ENCODE peak calls at places on chromosome 18, in eight cellular contexts. One of them, this sample, is unnamed.

GRCh38 chr18:38025433-38026038 is 459.9 kb upstream of the CELF4 start:
- DNase-seq in heart right ventricle: no peak
- DNase-seq in bronchial epithelial cell: peak; percentile 15
- DNase-seq in fibroblast of the aortic adventitia: no peak
- DNase-seq in CD4-positive, alpha-beta T cell: no peak
- DNase-seq in mammary epithelial cell: no peak
- DNase-seq in H9: no peak
- DNase-seq in IMR-90: no peak
- DNase-seq in this sample: no peak

GRCh38 chr18:11149441-11150270 is at the start of gene PIEZO2:
- DNase-seq in heart right ventricle: peak; percentile 36
- DNase-seq in bronchial epithelial cell: no peak
- DNase-seq in fibroblast of the aortic adventitia: peak; percentile 11
- DNase-seq in CD4-positive, alpha-beta T cell: no peak
- DNase-seq in mammary epithelial cell: no peak
- DNase-seq in H9: peak; percentile 88
- DNase-seq in IMR-90: peak; percentile 65
- DNase-seq in this sample: peak; percentile 28

GRCh38 chr18:68714356-68714706 is 577 bp downstream of the TMX3 start:
- DNase-seq in heart right ventricle: no peak
- DNase-seq in bronchial epithelial cell: no peak
- DNase-seq in fibroblast of the aortic adventitia: no peak
- DNase-seq in CD4-positive, alpha-beta T cell: no peak
- DNase-seq in mammary epithelial cell: no peak
- DNase-seq in H9: no peak
- DNase-seq in IMR-90: no peak
- DNase-seq in this sample: peak; percentile 18

GRCh38 chr18:23220355-23220754 is 85.1 kb downstream of the CABLES1 start:
- DNase-seq in heart right ventricle: no peak
- DNase-seq in bronchial epithelial cell: no peak
- DNase-seq in fibroblast of the aortic adventitia: no peak
- DNase-seq in CD4-positive, alpha-beta T cell: no peak
- DNase-seq in mammary epithelial cell: no peak
- DNase-seq in H9: no peak
- DNase-seq in IMR-90: no peak
- DNase-seq in this sample: no peak

GRCh38 chr18:48543228-48543627 is 4.4 kb downstream of the CTIF start:
- DNase-seq in heart right ventricle: no peak
- DNase-seq in bronchial epithelial cell: no peak
- DNase-seq in fibroblast of the aortic adventitia: no peak
- DNase-seq in CD4-positive, alpha-beta T cell: no peak
- DNase-seq in mammary epithelial cell: peak; percentile 21
- DNase-seq in H9: peak; percentile 81
- DNase-seq in IMR-90: no peak
- DNase-seq in this sample: no peak

GRCh38 chr18:67520276-67521035 is 3.9 kb upstream of the DSEL start:
- DNase-seq in heart right ventricle: no peak
- DNase-seq in bronchial epithelial cell: no peak
- DNase-seq in fibroblast of the aortic adventitia: peak; percentile 86
- DNase-seq in CD4-positive, alpha-beta T cell: no peak
- DNase-seq in mammary epithelial cell: no peak
- DNase-seq in H9: no peak
- DNase-seq in IMR-90: peak; percentile 76
- DNase-seq in this sample: peak; percentile 85

GRCh38 chr18:32049393-32050161 is 31.0 kb downstream of the RNF125 start:
- DNase-seq in heart right ventricle: peak; percentile 42
- DNase-seq in bronchial epithelial cell: peak; percentile 17
- DNase-seq in fibroblast of the aortic adventitia: peak; percentile 4
- DNase-seq in CD4-positive, alpha-beta T cell: peak; percentile 19
- DNase-seq in mammary epithelial cell: peak; percentile 66
- DNase-seq in H9: no peak
- DNase-seq in IMR-90: no peak
- DNase-seq in this sample: no peak

GRCh38 chr18:74082476-74083070 is 65.1 kb downstream of the FBXO15 start:
- DNase-seq in heart right ventricle: peak; percentile 36
- DNase-seq in bronchial epithelial cell: peak; percentile 43
- DNase-seq in fibroblast of the aortic adventitia: peak; percentile 34
- DNase-seq in CD4-positive, alpha-beta T cell: peak; percentile 53
- DNase-seq in mammary epithelial cell: peak; percentile 49
- DNase-seq in H9: peak; percentile 91
- DNase-seq in IMR-90: peak; percentile 63
- DNase-seq in this sample: peak; percentile 10

GRCh38 chr18:53946561-53946960 is 277.9 kb downstream of the MBD2 start:
- DNase-seq in heart right ventricle: no peak
- DNase-seq in bronchial epithelial cell: peak; percentile 40
- DNase-seq in fibroblast of the aortic adventitia: no peak
- DNase-seq in CD4-positive, alpha-beta T cell: no peak
- DNase-seq in mammary epithelial cell: peak; percentile 33
- DNase-seq in H9: no peak
- DNase-seq in IMR-90: no peak
- DNase-seq in this sample: no peak

GRCh38 chr18:74652392-74652988 is 54.8 kb downstream of the ZNF407 start:
- DNase-seq in heart right ventricle: no peak
- DNase-seq in bronchial epithelial cell: peak; percentile 52
- DNase-seq in fibroblast of the aortic adventitia: peak; percentile 75
- DNase-seq in CD4-positive, alpha-beta T cell: no peak
- DNase-seq in mammary epithelial cell: peak; percentile 19
- DNase-seq in H9: no peak
- DNase-seq in IMR-90: peak; percentile 66
- DNase-seq in this sample: peak; percentile 73

GRCh38 chr18:37565138-37565984 is at the start of gene CELF4:
- DNase-seq in heart right ventricle: no peak
- DNase-seq in bronchial epithelial cell: peak; percentile 19
- DNase-seq in fibroblast of the aortic adventitia: no peak
- DNase-seq in CD4-positive, alpha-beta T cell: no peak
- DNase-seq in mammary epithelial cell: peak; percentile 15
- DNase-seq in H9: no peak
- DNase-seq in IMR-90: no peak
- DNase-seq in this sample: peak; percentile 12

GRCh38 chr18:48819276-48819675 is 131.5 kb downstream of the SMAD7 start:
- DNase-seq in heart right ventricle: peak; percentile 53
- DNase-seq in bronchial epithelial cell: no peak
- DNase-seq in fibroblast of the aortic adventitia: no peak
- DNase-seq in CD4-positive, alpha-beta T cell: no peak
- DNase-seq in mammary epithelial cell: no peak
- DNase-seq in H9: peak; percentile 24
- DNase-seq in IMR-90: no peak
- DNase-seq in this sample: no peak

GRCh38 chr18:36633961-36634412 is 194.8 kb downstream of the TPGS2 start:
- DNase-seq in heart right ventricle: no peak
- DNase-seq in bronchial epithelial cell: peak; percentile 8
- DNase-seq in fibroblast of the aortic adventitia: no peak
- DNase-seq in CD4-positive, alpha-beta T cell: no peak
- DNase-seq in mammary epithelial cell: peak; percentile 67
- DNase-seq in H9: no peak
- DNase-seq in IMR-90: no peak
- DNase-seq in this sample: no peak

GRCh38 chr18:25896178-25896780 is 194.1 kb downstream of the SS18 start:
- DNase-seq in heart right ventricle: no peak
- DNase-seq in bronchial epithelial cell: peak; percentile 18
- DNase-seq in fibroblast of the aortic adventitia: peak; percentile 61
- DNase-seq in CD4-positive, alpha-beta T cell: peak; percentile 8
- DNase-seq in mammary epithelial cell: peak; percentile 33
- DNase-seq in H9: no peak
- DNase-seq in IMR-90: peak; percentile 58
- DNase-seq in this sample: peak; percentile 66

DNA sequence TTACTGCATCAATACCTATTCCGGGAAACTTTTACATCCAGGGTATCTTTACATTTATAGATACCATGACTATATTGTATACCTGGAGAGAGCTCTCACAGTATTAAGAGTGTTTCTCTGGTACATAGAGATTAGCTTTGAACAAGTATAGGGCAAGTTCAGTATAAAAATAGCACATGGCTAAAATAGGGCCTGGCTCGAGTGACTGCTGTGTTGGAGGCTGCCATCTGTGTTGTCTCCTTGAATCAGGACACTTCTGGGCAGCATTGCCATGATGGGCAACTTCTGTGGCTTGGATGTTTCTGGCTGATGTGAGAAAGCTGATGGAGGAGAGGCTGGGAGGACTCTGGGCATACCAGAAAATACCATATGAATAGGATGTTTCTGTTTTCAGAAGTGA is 18.7 kb downstream of the ARHGAP28 start:
- DNase-seq in heart right ventricle: peak; percentile 11
- DNase-seq in bronchial epithelial cell: no peak
- DNase-seq in fibroblast of the aortic adventitia: no peak
- DNase-seq in CD4-positive, alpha-beta T cell: no peak
- DNase-seq in mammary epithelial cell: no peak
- DNase-seq in H9: no peak
- DNase-seq in IMR-90: no peak
- DNase-seq in this sample: no peak
- TF ChIP-seq CTCF in heart right ventricle: no peak
- TF ChIP-seq CTCF in bronchial epithelial cell: no peak
- TF ChIP-seq CTCF in fibroblast of the aortic adventitia: no peak
- TF ChIP-seq CTCF in CD4-positive, alpha-beta T cell: no peak
- TF ChIP-seq CTCF in mammary epithelial cell: no peak
- TF ChIP-seq CTCF in H9: no peak
- TF ChIP-seq CTCF in IMR-90: no peak
- TF ChIP-seq CTCF in this sample: no peak

DNA sequence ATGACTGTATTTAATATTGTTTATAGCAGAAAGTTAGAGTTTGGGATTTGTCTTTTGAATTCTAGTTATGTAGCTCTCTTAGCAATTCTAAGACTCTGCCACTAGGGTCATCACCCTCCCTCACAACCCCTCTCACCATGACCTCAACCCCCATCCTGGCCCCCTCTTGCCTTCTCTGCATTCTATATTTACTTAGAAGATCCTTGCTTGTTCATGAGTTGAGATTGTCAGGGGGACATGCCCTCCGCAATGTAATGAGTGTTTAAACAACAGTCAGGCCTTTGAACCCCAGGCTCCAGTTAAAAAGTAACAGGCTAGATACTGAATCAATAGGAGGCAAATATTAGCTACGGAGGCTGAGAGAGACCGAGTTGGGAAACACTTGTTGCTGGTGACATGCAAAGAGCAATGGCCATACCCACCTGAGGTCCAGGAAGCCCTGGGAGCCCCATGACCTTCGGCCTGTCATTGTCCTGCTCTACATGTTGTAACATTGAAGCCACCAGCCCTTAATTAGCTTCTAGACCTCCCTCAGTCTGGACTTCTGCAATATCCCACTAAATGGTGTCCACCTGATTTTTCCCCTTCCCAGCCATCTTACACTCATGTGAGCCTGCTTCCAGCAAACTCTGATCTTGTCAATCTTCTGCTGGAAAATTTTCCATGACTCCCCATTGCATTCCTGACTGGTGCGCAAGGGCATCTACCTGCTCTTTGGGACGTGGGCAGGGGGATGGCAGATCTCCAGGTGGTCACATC is 221.1 kb downstream of the ALPK2 start:
- DNase-seq in heart right ventricle: no peak
- DNase-seq in bronchial epithelial cell: no peak
- DNase-seq in fibroblast of the aortic adventitia: no peak
- DNase-seq in CD4-positive, alpha-beta T cell: no peak
- DNase-seq in mammary epithelial cell: no peak
- DNase-seq in H9: no peak
- DNase-seq in IMR-90: no peak
- DNase-seq in this sample: no peak
- TF ChIP-seq CTCF in heart right ventricle: no peak
- TF ChIP-seq CTCF in bronchial epithelial cell: no peak
- TF ChIP-seq CTCF in fibroblast of the aortic adventitia: no peak
- TF ChIP-seq CTCF in CD4-positive, alpha-beta T cell: no peak
- TF ChIP-seq CTCF in mammary epithelial cell: no peak
- TF ChIP-seq CTCF in H9: peak; percentile 49
- TF ChIP-seq CTCF in IMR-90: no peak
- TF ChIP-seq CTCF in this sample: no peak

GRCh38 chr18:47149457-47150028 is 757 bp downstream of the HDHD2 start:
- DNase-seq in heart right ventricle: no peak
- DNase-seq in bronchial epithelial cell: no peak
- DNase-seq in fibroblast of the aortic adventitia: no peak
- DNase-seq in CD4-positive, alpha-beta T cell: no peak
- DNase-seq in mammary epithelial cell: peak; percentile 19
- DNase-seq in H9: no peak
- DNase-seq in IMR-90: peak; percentile 2
- DNase-seq in this sample: no peak

GRCh38 chr18:47151457-47151856 is 1.2 kb upstream of the HDHD2 start:
- DNase-seq in heart right ventricle: no peak
- DNase-seq in bronchial epithelial cell: no peak
- DNase-seq in fibroblast of the aortic adventitia: peak; percentile 3
- DNase-seq in CD4-positive, alpha-beta T cell: no peak
- DNase-seq in mammary epithelial cell: no peak
- DNase-seq in H9: no peak
- DNase-seq in IMR-90: no peak
- DNase-seq in this sample: no peak

GRCh38 chr18:47150824-47151366 is 595 bp upstream of the HDHD2 start:
- DNase-seq in heart right ventricle: no peak
- DNase-seq in bronchial epithelial cell: peak; percentile 17
- DNase-seq in fibroblast of the aortic adventitia: no peak
- DNase-seq in CD4-positive, alpha-beta T cell: no peak
- DNase-seq in mammary epithelial cell: no peak
- DNase-seq in H9: no peak
- DNase-seq in IMR-90: no peak
- DNase-seq in this sample: no peak

GRCh38 chr18:47150029-47150823 is at the start of gene HDHD2:
- DNase-seq in heart right ventricle: peak; percentile 91
- DNase-seq in bronchial epithelial cell: peak; percentile 54
- DNase-seq in fibroblast of the aortic adventitia: peak; percentile 72
- DNase-seq in CD4-positive, alpha-beta T cell: peak; percentile 49
- DNase-seq in mammary epithelial cell: peak; percentile 80
- DNase-seq in H9: peak; percentile 86
- DNase-seq in IMR-90: peak; percentile 69
- DNase-seq in this sample: peak; percentile 79
- TF ChIP-seq CTCF in heart right ventricle: no peak
- TF ChIP-seq CTCF in bronchial epithelial cell: no peak
- TF ChIP-seq CTCF in fibroblast of the aortic adventitia: no peak
- TF ChIP-seq CTCF in CD4-positive, alpha-beta T cell: no peak
- TF ChIP-seq CTCF in mammary epithelial cell: no peak
- TF ChIP-seq CTCF in H9: no peak
- TF ChIP-seq CTCF in IMR-90: no peak
- TF ChIP-seq CTCF in this sample: peak; percentile 0

GRCh38 chr18:13684546-13684945 is 41.8 kb downstream of the FAM210A start:
- DNase-seq in heart right ventricle: no peak
- DNase-seq in bronchial epithelial cell: no peak
- DNase-seq in fibroblast of the aortic adventitia: no peak
- DNase-seq in CD4-positive, alpha-beta T cell: no peak
- DNase-seq in mammary epithelial cell: no peak
- DNase-seq in H9: no peak
- DNase-seq in IMR-90: no peak
- DNase-seq in this sample: no peak

GRCh38 chr18:13676499-13676898 is 49.9 kb downstream of the FAM210A start:
- DNase-seq in heart right ventricle: no peak
- DNase-seq in bronchial epithelial cell: no peak
- DNase-seq in fibroblast of the aortic adventitia: no peak
- DNase-seq in CD4-positive, alpha-beta T cell: no peak
- DNase-seq in mammary epithelial cell: no peak
- DNase-seq in H9: no peak
- DNase-seq in IMR-90: no peak
- DNase-seq in this sample: no peak

GRCh38 chr18:13681701-13682100 is 44.7 kb downstream of the FAM210A start:
- DNase-seq in heart right ventricle: no peak
- DNase-seq in bronchial epithelial cell: no peak
- DNase-seq in fibroblast of the aortic adventitia: no peak
- DNase-seq in CD4-positive, alpha-beta T cell: no peak
- DNase-seq in mammary epithelial cell: no peak
- DNase-seq in H9: no peak
- DNase-seq in IMR-90: no peak
- DNase-seq in this sample: no peak

DNA sequence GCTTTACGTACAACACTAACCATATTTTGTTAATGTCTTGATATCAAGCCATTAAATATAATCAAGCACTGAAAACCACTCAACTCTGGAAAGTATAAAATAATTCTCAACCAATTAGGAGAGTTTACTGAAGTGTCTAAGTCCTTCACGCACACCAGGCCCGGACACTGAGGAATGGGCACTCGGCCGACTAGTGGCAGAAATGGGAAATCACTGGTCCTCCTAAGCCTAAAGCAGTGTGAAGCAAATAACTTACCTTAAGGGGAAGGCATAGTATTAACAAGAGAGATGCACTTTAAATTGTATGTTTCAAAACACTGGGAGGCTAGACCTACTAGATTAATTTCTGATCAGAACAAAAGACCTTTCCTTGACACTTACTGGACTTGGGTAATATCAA is 45.7 kb downstream of the FAM210A start:
- DNase-seq in heart right ventricle: no peak
- DNase-seq in bronchial epithelial cell: peak; percentile 5
- DNase-seq in fibroblast of the aortic adventitia: no peak
- DNase-seq in CD4-positive, alpha-beta T cell: no peak
- DNase-seq in mammary epithelial cell: no peak
- DNase-seq in H9: peak; percentile 61
- DNase-seq in IMR-90: no peak
- DNase-seq in this sample: no peak
- TF ChIP-seq CTCF in heart right ventricle: peak; percentile 17
- TF ChIP-seq CTCF in bronchial epithelial cell: peak; percentile 18
- TF ChIP-seq CTCF in fibroblast of the aortic adventitia: peak; percentile 44
- TF ChIP-seq CTCF in CD4-positive, alpha-beta T cell: no peak
- TF ChIP-seq CTCF in mammary epithelial cell: no peak
- TF ChIP-seq CTCF in H9: peak; percentile 81
- TF ChIP-seq CTCF in IMR-90: peak; percentile 28
- TF ChIP-seq CTCF in this sample: peak; percentile 31